ENCODE peak calls at places on chromosomes 13 and 19, in nine cellular contexts. One of them, this sample, is unnamed.

GRCh38 chr19:1247747-1248453 is 483 bp upstream of the MIDN start:
- DNase-seq in CD4-positive, CD25-positive, alpha-beta regulatory T cell: peak
- DNase-seq in endodermal cell: peak
- DNase-seq in spleen: peak
- DNase-seq in CD4-positive, alpha-beta T cell: peak
- DNase-seq in upper lobe of right lung: peak
- DNase-seq in transverse colon: peak
- DNase-seq in body of pancreas: peak
- DNase-seq in adrenal gland: peak
- DNase-seq in this sample: no peak

GRCh38 chr19:16571283-16571682 is 932 bp downstream of the SLC35E1 start:
- DNase-seq in upper lobe of right lung: no peak
- DNase-seq in CD4-positive, alpha-beta T cell: no peak
- DNase-seq in adrenal gland: peak
- DNase-seq in body of pancreas: peak
- DNase-seq in transverse colon: no peak
- DNase-seq in endodermal cell: no peak
- DNase-seq in spleen: no peak
- DNase-seq in CD4-positive, CD25-positive, alpha-beta regulatory T cell: no peak
- DNase-seq in this sample: no peak

GRCh38 chr13:107210216-107211010 is 642.5 kb upstream of the ARGLU1 start:
- DNase-seq in adrenal gland: no peak
- DNase-seq in endodermal cell: no peak
- DNase-seq in transverse colon: no peak
- DNase-seq in body of pancreas: no peak
- DNase-seq in CD4-positive, CD25-positive, alpha-beta regulatory T cell: no peak
- DNase-seq in spleen: no peak
- DNase-seq in upper lobe of right lung: no peak
- DNase-seq in CD4-positive, alpha-beta T cell: no peak
- DNase-seq in this sample: no peak

GRCh38 chr19:35905178-35905727 is 2.8 kb downstream of the TYROBP start:
- DNase-seq in spleen: no peak
- DNase-seq in adrenal gland: no peak
- DNase-seq in endodermal cell: no peak
- DNase-seq in upper lobe of right lung: no peak
- DNase-seq in CD4-positive, CD25-positive, alpha-beta regulatory T cell: no peak
- DNase-seq in body of pancreas: no peak
- DNase-seq in transverse colon: no peak
- DNase-seq in CD4-positive, alpha-beta T cell: no peak
- DNase-seq in this sample: no peak

GRCh38 chr19:6577410-6578125 is 13.4 kb downstream of the CD70 start:
- DNase-seq in adrenal gland: no peak
- DNase-seq in transverse colon: peak
- DNase-seq in spleen: no peak
- DNase-seq in CD4-positive, CD25-positive, alpha-beta regulatory T cell: no peak
- DNase-seq in upper lobe of right lung: no peak
- DNase-seq in endodermal cell: no peak
- DNase-seq in body of pancreas: no peak
- DNase-seq in CD4-positive, alpha-beta T cell: no peak
- DNase-seq in this sample: no peak

GRCh38 chr19:1249298-1249989 is 1.1 kb downstream of the MIDN start:
- DNase-seq in CD4-positive, alpha-beta T cell: peak
- DNase-seq in CD4-positive, CD25-positive, alpha-beta regulatory T cell: peak
- DNase-seq in spleen: peak
- DNase-seq in upper lobe of right lung: peak
- DNase-seq in adrenal gland: peak
- DNase-seq in endodermal cell: peak
- DNase-seq in transverse colon: peak
- DNase-seq in body of pancreas: peak
- DNase-seq in this sample: peak

GRCh38 chr13:97491452-97491851 is 57.5 kb downstream of the RAP2A start:
- DNase-seq in body of pancreas: no peak
- DNase-seq in upper lobe of right lung: no peak
- DNase-seq in endodermal cell: no peak
- DNase-seq in CD4-positive, CD25-positive, alpha-beta regulatory T cell: no peak
- DNase-seq in adrenal gland: no peak
- DNase-seq in spleen: no peak
- DNase-seq in transverse colon: no peak
- DNase-seq in CD4-positive, alpha-beta T cell: no peak
- DNase-seq in this sample: no peak

GRCh38 chr19:5561559-5561958 is 6.2 kb downstream of the TINCR start:
- DNase-seq in body of pancreas: no peak
- DNase-seq in adrenal gland: no peak
- DNase-seq in transverse colon: no peak
- DNase-seq in CD4-positive, alpha-beta T cell: no peak
- DNase-seq in upper lobe of right lung: no peak
- DNase-seq in endodermal cell: peak
- DNase-seq in CD4-positive, CD25-positive, alpha-beta regulatory T cell: no peak
- DNase-seq in spleen: no peak
- DNase-seq in this sample: no peak

GRCh38 chr13:76414320-76414719 is 471.9 kb downstream of the KCTD12 start:
- DNase-seq in CD4-positive, alpha-beta T cell: no peak
- DNase-seq in endodermal cell: peak
- DNase-seq in body of pancreas: no peak
- DNase-seq in CD4-positive, CD25-positive, alpha-beta regulatory T cell: no peak
- DNase-seq in adrenal gland: no peak
- DNase-seq in transverse colon: no peak
- DNase-seq in upper lobe of right lung: no peak
- DNase-seq in spleen: no peak
- DNase-seq in this sample: no peak
- H3K27ac ChIP-seq in CD4-positive, alpha-beta T cell: no peak
- H3K27ac ChIP-seq in endodermal cell: no peak
- H3K27ac ChIP-seq in body of pancreas: no peak
- H3K27ac ChIP-seq in CD4-positive, CD25-positive, alpha-beta regulatory T cell: no peak
- H3K27ac ChIP-seq in adrenal gland: no peak
- H3K27ac ChIP-seq in transverse colon: no peak
- H3K27ac ChIP-seq in upper lobe of right lung: no peak
- H3K27ac ChIP-seq in spleen: no peak
- H3K27ac ChIP-seq in this sample: no peak

DNA sequence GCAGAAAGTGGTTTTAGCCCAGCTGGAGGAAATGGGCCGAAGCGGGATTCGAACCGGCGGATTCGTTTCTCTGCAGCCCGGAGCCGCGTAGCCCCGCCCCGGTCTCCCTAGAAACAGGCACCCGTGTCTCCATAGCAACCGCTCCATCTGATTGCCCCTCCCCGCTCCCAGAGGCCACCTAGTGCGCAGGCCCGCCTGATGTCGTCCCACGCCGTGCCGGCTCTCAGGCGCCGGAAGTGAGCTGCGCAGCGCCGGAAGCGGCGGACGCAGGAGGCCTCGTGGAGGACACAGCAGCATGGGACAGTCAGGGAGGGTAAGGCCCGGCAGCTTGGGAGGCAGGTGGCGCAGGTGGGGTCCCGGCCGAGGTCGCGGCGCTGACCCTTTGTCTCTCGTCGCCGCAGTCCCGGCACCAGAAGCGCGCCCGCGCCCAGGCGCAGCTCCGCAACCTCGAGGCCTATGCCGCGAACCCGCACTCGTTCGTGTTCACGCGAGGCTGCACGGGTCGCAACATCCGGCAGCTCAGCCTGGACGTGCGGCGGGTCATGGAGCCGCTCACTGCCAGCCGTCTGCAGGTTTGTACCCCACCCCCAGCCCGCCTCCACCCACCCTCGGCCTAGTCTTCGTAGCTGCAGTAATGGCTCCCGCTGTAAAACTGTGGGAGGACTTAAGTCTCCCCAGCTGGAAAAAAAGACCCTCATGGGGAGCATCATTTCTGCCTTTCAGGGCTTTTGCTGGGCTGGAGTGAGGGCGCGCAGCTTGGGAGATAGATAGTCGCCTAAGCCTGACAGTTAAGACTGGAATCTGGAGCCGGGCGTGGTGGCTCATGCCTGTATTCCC is at the start of gene PPAN:
- DNase-seq in spleen: peak
- DNase-seq in CD4-positive, alpha-beta T cell: peak
- DNase-seq in transverse colon: peak
- DNase-seq in CD4-positive, CD25-positive, alpha-beta regulatory T cell: peak
- DNase-seq in endodermal cell: peak
- DNase-seq in body of pancreas: peak
- DNase-seq in upper lobe of right lung: peak
- DNase-seq in adrenal gland: peak
- DNase-seq in this sample: peak
- H3K27ac ChIP-seq in spleen: peak
- H3K27ac ChIP-seq in CD4-positive, alpha-beta T cell: peak
- H3K27ac ChIP-seq in transverse colon: peak
- H3K27ac ChIP-seq in CD4-positive, CD25-positive, alpha-beta regulatory T cell: peak
- H3K27ac ChIP-seq in endodermal cell: peak
- H3K27ac ChIP-seq in body of pancreas: peak
- H3K27ac ChIP-seq in upper lobe of right lung: peak
- H3K27ac ChIP-seq in adrenal gland: no peak
- H3K27ac ChIP-seq in this sample: peak

DNA sequence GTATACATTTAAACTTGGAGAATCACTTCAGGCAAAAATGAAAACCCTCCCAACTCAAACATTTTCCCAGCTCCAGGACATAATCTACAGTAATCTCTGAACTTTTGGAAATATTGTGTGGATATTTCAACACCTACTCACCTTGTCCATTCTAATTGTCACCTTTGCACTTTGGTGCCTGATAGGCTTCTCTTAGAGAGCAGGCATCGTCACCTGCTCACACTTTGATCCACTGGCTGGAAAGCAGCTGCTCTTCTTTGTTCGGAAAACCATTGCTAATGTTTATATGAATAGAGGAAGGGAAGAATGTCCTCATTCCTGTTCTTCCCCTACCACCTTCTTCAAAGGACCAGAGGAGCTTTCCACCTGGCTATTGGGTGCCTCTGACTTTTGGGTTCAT is 411.2 kb downstream of the FGF9 start:
- DNase-seq in transverse colon: no peak
- DNase-seq in CD4-positive, alpha-beta T cell: no peak
- DNase-seq in endodermal cell: no peak
- DNase-seq in CD4-positive, CD25-positive, alpha-beta regulatory T cell: no peak
- DNase-seq in upper lobe of right lung: no peak
- DNase-seq in body of pancreas: no peak
- DNase-seq in adrenal gland: no peak
- DNase-seq in spleen: no peak
- DNase-seq in this sample: no peak
- H3K27ac ChIP-seq in transverse colon: no peak
- H3K27ac ChIP-seq in CD4-positive, alpha-beta T cell: no peak
- H3K27ac ChIP-seq in endodermal cell: no peak
- H3K27ac ChIP-seq in CD4-positive, CD25-positive, alpha-beta regulatory T cell: no peak
- H3K27ac ChIP-seq in upper lobe of right lung: no peak
- H3K27ac ChIP-seq in body of pancreas: no peak
- H3K27ac ChIP-seq in adrenal gland: no peak
- H3K27ac ChIP-seq in spleen: no peak
- H3K27ac ChIP-seq in this sample: no peak

GRCh38 chr13:110307697-110308376 is 753 bp downstream of the COL4A2 start:
- DNase-seq in spleen: no peak
- DNase-seq in transverse colon: no peak
- DNase-seq in adrenal gland: no peak
- DNase-seq in body of pancreas: no peak
- DNase-seq in CD4-positive, alpha-beta T cell: no peak
- DNase-seq in upper lobe of right lung: no peak
- DNase-seq in CD4-positive, CD25-positive, alpha-beta regulatory T cell: no peak
- DNase-seq in endodermal cell: peak
- DNase-seq in this sample: no peak

GRCh38 chr13:110305949-110306339 is 1.0 kb downstream of the COL4A1 start:
- DNase-seq in CD4-positive, alpha-beta T cell: no peak
- DNase-seq in adrenal gland: no peak
- DNase-seq in CD4-positive, CD25-positive, alpha-beta regulatory T cell: no peak
- DNase-seq in upper lobe of right lung: no peak
- DNase-seq in body of pancreas: no peak
- DNase-seq in spleen: no peak
- DNase-seq in transverse colon: no peak
- DNase-seq in endodermal cell: peak
- DNase-seq in this sample: no peak

GRCh38 chr13:110305544-110305943 is 1.4 kb downstream of the COL4A1 start:
- DNase-seq in CD4-positive, CD25-positive, alpha-beta regulatory T cell: no peak
- DNase-seq in body of pancreas: no peak
- DNase-seq in transverse colon: no peak
- DNase-seq in upper lobe of right lung: no peak
- DNase-seq in adrenal gland: no peak
- DNase-seq in endodermal cell: no peak
- DNase-seq in spleen: no peak
- DNase-seq in CD4-positive, alpha-beta T cell: no peak
- DNase-seq in this sample: no peak

GRCh38 chr13:110306960-110307696 is at the start of the genes COL4A1 and COL4A2:
- DNase-seq in upper lobe of right lung: peak
- DNase-seq in body of pancreas: peak
- DNase-seq in adrenal gland: peak
- DNase-seq in CD4-positive, alpha-beta T cell: no peak
- DNase-seq in CD4-positive, CD25-positive, alpha-beta regulatory T cell: no peak
- DNase-seq in spleen: no peak
- DNase-seq in endodermal cell: peak
- DNase-seq in transverse colon: peak
- DNase-seq in this sample: peak

DNA sequence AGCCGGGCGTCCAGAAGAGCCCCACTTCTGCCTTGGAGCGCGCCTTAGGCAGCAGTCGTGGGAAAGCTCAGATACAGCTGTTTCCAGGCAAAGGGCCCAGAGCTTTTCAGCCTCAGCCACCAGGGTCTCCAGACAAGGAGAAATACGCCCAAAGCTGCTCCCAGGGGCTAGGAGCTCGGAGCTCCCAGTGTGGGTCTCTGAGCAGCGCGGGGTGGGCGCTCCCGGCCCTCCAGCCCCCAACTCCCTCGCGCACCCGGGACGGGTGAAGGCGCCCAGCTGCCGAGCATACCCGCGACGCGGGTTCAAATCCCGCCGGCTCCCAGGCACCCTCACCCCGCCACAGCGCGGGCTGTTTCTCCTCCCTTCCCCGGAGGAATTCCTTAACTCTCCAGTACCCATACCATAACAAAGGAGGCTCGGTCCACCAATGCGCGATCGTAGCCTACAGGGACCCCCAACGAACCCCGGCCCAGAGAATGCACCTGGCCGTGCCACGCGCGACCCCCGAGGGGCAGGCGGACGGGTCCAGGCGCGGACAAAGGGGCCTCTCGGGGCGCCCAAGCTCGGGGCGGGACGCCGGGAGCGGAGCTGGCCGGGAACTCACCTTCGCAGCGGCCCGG is 507 bp downstream of the COL4A1 start:
- DNase-seq in body of pancreas: no peak
- DNase-seq in adrenal gland: no peak
- DNase-seq in upper lobe of right lung: no peak
- DNase-seq in spleen: no peak
- DNase-seq in endodermal cell: peak
- DNase-seq in CD4-positive, alpha-beta T cell: no peak
- DNase-seq in transverse colon: no peak
- DNase-seq in CD4-positive, CD25-positive, alpha-beta regulatory T cell: no peak
- DNase-seq in this sample: no peak
- H3K27ac ChIP-seq in body of pancreas: peak
- H3K27ac ChIP-seq in adrenal gland: no peak
- H3K27ac ChIP-seq in upper lobe of right lung: peak
- H3K27ac ChIP-seq in spleen: peak
- H3K27ac ChIP-seq in endodermal cell: peak
- H3K27ac ChIP-seq in CD4-positive, alpha-beta T cell: no peak
- H3K27ac ChIP-seq in transverse colon: peak
- H3K27ac ChIP-seq in CD4-positive, CD25-positive, alpha-beta regulatory T cell: no peak
- H3K27ac ChIP-seq in this sample: no peak

This sample was measured in substantia nigra.